ENCODE peak calls at places on chromosomes 11 and 22, in five cellular contexts. One of them, this sample, is unnamed.

GRCh38 chr11:62125881-62126280 is 2.1 kb downstream of the INCENP start:
- DNase-seq in pancreas: no peak
- DNase-seq in fibroblast of mammary gland: no peak
- DNase-seq in cardiac muscle cell: no peak
- DNase-seq in thoracic aorta: no peak
- DNase-seq in this sample: no peak

GRCh38 chr11:70861534-70861933 is 390.8 kb downstream of the SHANK2 start:
- DNase-seq in thoracic aorta: no peak
- DNase-seq in fibroblast of mammary gland: no peak
- DNase-seq in pancreas: no peak
- DNase-seq in cardiac muscle cell: no peak
- DNase-seq in this sample: no peak

GRCh38 chr22:44702479-44703219 is 645 bp downstream of the PRR5 start:
- DNase-seq in cardiac muscle cell: peak; percentile 45
- DNase-seq in pancreas: peak; percentile 77
- DNase-seq in fibroblast of mammary gland: no peak
- DNase-seq in thoracic aorta: no peak
- DNase-seq in this sample: peak; percentile 41

GRCh38 chr22:23098718-23099524 is 28.6 kb downstream of the GNAZ start:
- DNase-seq in thoracic aorta: no peak
- DNase-seq in fibroblast of mammary gland: no peak
- DNase-seq in pancreas: peak; percentile 64
- DNase-seq in cardiac muscle cell: no peak
- DNase-seq in this sample: no peak

GRCh38 chr11:108388576-108388975 is 78.8 kb downstream of the C11orf65 start:
- DNase-seq in pancreas: no peak
- DNase-seq in cardiac muscle cell: no peak
- DNase-seq in thoracic aorta: no peak
- DNase-seq in fibroblast of mammary gland: no peak
- DNase-seq in this sample: no peak

GRCh38 chr22:36724836-36725235 is 21.3 kb upstream of the CACNG2 start:
- DNase-seq in thoracic aorta: no peak
- DNase-seq in cardiac muscle cell: no peak
- DNase-seq in fibroblast of mammary gland: no peak
- DNase-seq in pancreas: no peak
- DNase-seq in this sample: no peak

GRCh38 chr22:45884201-45885067 is 92.5 kb downstream of the WNT7B start:
- DNase-seq in pancreas: peak; percentile 54
- DNase-seq in cardiac muscle cell: peak; percentile 16
- DNase-seq in fibroblast of mammary gland: no peak
- DNase-seq in thoracic aorta: no peak
- DNase-seq in this sample: no peak

GRCh38 chr11:77602385-77603105 is 12.8 kb downstream of the AQP11 start:
- DNase-seq in cardiac muscle cell: peak; percentile 87
- DNase-seq in pancreas: no peak
- DNase-seq in fibroblast of mammary gland: peak; percentile 87
- DNase-seq in thoracic aorta: no peak
- DNase-seq in this sample: peak; percentile 91

GRCh38 chr22:30206964-30207363 is 39.6 kb downstream of the LIF start:
- DNase-seq in thoracic aorta: no peak
- DNase-seq in cardiac muscle cell: peak; percentile 94
- DNase-seq in fibroblast of mammary gland: peak; percentile 96
- DNase-seq in pancreas: no peak
- DNase-seq in this sample: peak; percentile 92

GRCh38 chr11:108698844-108699642 is 34.2 kb downstream of the DDX10 start:
- DNase-seq in fibroblast of mammary gland: peak; percentile 51
- DNase-seq in pancreas: no peak
- DNase-seq in cardiac muscle cell: no peak
- DNase-seq in thoracic aorta: no peak
- DNase-seq in this sample: peak; percentile 86

GRCh38 chr11:132777067-132777975 is 755.0 kb downstream of the OPCML start:
- DNase-seq in thoracic aorta: no peak
- DNase-seq in pancreas: no peak
- DNase-seq in fibroblast of mammary gland: no peak
- DNase-seq in cardiac muscle cell: no peak
- DNase-seq in this sample: no peak

GRCh38 chr22:35631597-35631996 is 14.5 kb upstream of the MB start:
- DNase-seq in pancreas: peak; percentile 70
- DNase-seq in cardiac muscle cell: peak; percentile 48
- DNase-seq in fibroblast of mammary gland: peak; percentile 46
- DNase-seq in thoracic aorta: no peak
- DNase-seq in this sample: peak; percentile 69

GRCh38 chr22:29731058-29731850 is 11.5 kb downstream of the CABP7 start:
- DNase-seq in fibroblast of mammary gland: no peak
- DNase-seq in pancreas: no peak
- DNase-seq in thoracic aorta: no peak
- DNase-seq in cardiac muscle cell: no peak
- DNase-seq in this sample: no peak

GRCh38 chr11:57647960-57648776 is 1.5 kb downstream of the YPEL4 start:
- DNase-seq in fibroblast of mammary gland: no peak
- DNase-seq in cardiac muscle cell: peak; percentile 31
- DNase-seq in thoracic aorta: no peak
- DNase-seq in pancreas: no peak
- DNase-seq in this sample: no peak
- H3K4me3 ChIP-seq in fibroblast of mammary gland: peak overlapping the region; percentile 52
- H3K4me3 ChIP-seq in cardiac muscle cell: peak overlapping the region; percentile 3
- H3K4me3 ChIP-seq in thoracic aorta: peak overlapping the region; percentile 58
- H3K4me3 ChIP-seq in pancreas: no peak overlapping the region
- H3K4me3 ChIP-seq in this sample: peak overlapping the region; percentile 49

GRCh38 chr11:75508051-75508561 is 17.6 kb downstream of the GDPD5 start:
- DNase-seq in pancreas: no peak
- DNase-seq in thoracic aorta: no peak
- DNase-seq in fibroblast of mammary gland: no peak
- DNase-seq in cardiac muscle cell: no peak
- DNase-seq in this sample: no peak

GRCh38 chr11:75510011-75510595 is 15.6 kb downstream of the GDPD5 start:
- DNase-seq in pancreas: no peak
- DNase-seq in cardiac muscle cell: no peak
- DNase-seq in thoracic aorta: no peak
- DNase-seq in fibroblast of mammary gland: no peak
- DNase-seq in this sample: no peak

GRCh38 chr11:75507571-75507970 is 18.2 kb downstream of the GDPD5 start:
- DNase-seq in pancreas: no peak
- DNase-seq in cardiac muscle cell: no peak
- DNase-seq in thoracic aorta: no peak
- DNase-seq in fibroblast of mammary gland: no peak
- DNase-seq in this sample: no peak

GRCh38 chr11:75510626-75511025 is 15.1 kb downstream of the GDPD5 start:
- DNase-seq in pancreas: no peak
- DNase-seq in cardiac muscle cell: no peak
- DNase-seq in fibroblast of mammary gland: no peak
- DNase-seq in thoracic aorta: no peak
- DNase-seq in this sample: no peak

GRCh38 chr11:75509201-75509600 is 16.5 kb downstream of the GDPD5 start:
- DNase-seq in pancreas: no peak
- DNase-seq in cardiac muscle cell: no peak
- DNase-seq in thoracic aorta: no peak
- DNase-seq in fibroblast of mammary gland: no peak
- DNase-seq in this sample: no peak
- TF ChIP-seq CTCF in pancreas: no peak
- TF ChIP-seq CTCF in cardiac muscle cell: no peak
- TF ChIP-seq CTCF in thoracic aorta: no peak
- TF ChIP-seq CTCF in fibroblast of mammary gland: no peak
- TF ChIP-seq CTCF in this sample: no peak

GRCh38 chr11:122979103-122979814 is 2.4 kb downstream of the BSX start:
- DNase-seq in pancreas: no peak
- DNase-seq in thoracic aorta: no peak
- DNase-seq in fibroblast of mammary gland: no peak
- DNase-seq in cardiac muscle cell: no peak
- DNase-seq in this sample: no peak

GRCh38 chr11:122976734-122977454 is 4.7 kb downstream of the BSX start:
- DNase-seq in pancreas: no peak
- DNase-seq in cardiac muscle cell: no peak
- DNase-seq in fibroblast of mammary gland: no peak
- DNase-seq in thoracic aorta: no peak
- DNase-seq in this sample: no peak

GRCh38 chr11:122977455-122978302 is 4.0 kb downstream of the BSX start:
- DNase-seq in pancreas: no peak
- DNase-seq in fibroblast of mammary gland: no peak
- DNase-seq in cardiac muscle cell: no peak
- DNase-seq in thoracic aorta: no peak
- DNase-seq in this sample: no peak

GRCh38 chr11:122978303-122978620 is 3.4 kb downstream of the BSX start:
- DNase-seq in thoracic aorta: no peak
- DNase-seq in pancreas: no peak
- DNase-seq in fibroblast of mammary gland: no peak
- DNase-seq in cardiac muscle cell: no peak
- DNase-seq in this sample: no peak

GRCh38 chr11:122976396-122976733 is 5.3 kb downstream of the BSX start:
- DNase-seq in cardiac muscle cell: no peak
- DNase-seq in pancreas: no peak
- DNase-seq in fibroblast of mammary gland: no peak
- DNase-seq in thoracic aorta: no peak
- DNase-seq in this sample: no peak
- H3K4me3 ChIP-seq in cardiac muscle cell: no peak overlapping the region
- H3K4me3 ChIP-seq in pancreas: no peak overlapping the region
- H3K4me3 ChIP-seq in fibroblast of mammary gland: no peak overlapping the region
- H3K4me3 ChIP-seq in thoracic aorta: no peak overlapping the region
- H3K4me3 ChIP-seq in this sample: no peak overlapping the region

GRCh38 chr22:42612336-42612735 is 2.3 kb downstream of the POLDIP3 start:
- DNase-seq in cardiac muscle cell: no peak
- DNase-seq in thoracic aorta: no peak
- DNase-seq in pancreas: no peak
- DNase-seq in fibroblast of mammary gland: no peak
- DNase-seq in this sample: no peak

GRCh38 chr22:42613869-42614268 is 814 bp downstream of the POLDIP3 start:
- DNase-seq in cardiac muscle cell: peak; percentile 28
- DNase-seq in fibroblast of mammary gland: peak; percentile 41
- DNase-seq in pancreas: no peak
- DNase-seq in thoracic aorta: no peak
- DNase-seq in this sample: peak; percentile 53

GRCh38 chr22:42617155-42617983 is 2.7 kb upstream of the POLDIP3 start:
- DNase-seq in thoracic aorta: no peak
- DNase-seq in cardiac muscle cell: no peak
- DNase-seq in fibroblast of mammary gland: no peak
- DNase-seq in pancreas: no peak
- DNase-seq in this sample: no peak

GRCh38 chr22:42615092-42615859 is 593 bp upstream of the POLDIP3 start:
- DNase-seq in fibroblast of mammary gland: peak; percentile 99
- DNase-seq in pancreas: peak; percentile 73
- DNase-seq in cardiac muscle cell: peak; percentile 99
- DNase-seq in thoracic aorta: peak; percentile 73
- DNase-seq in this sample: peak; percentile 95

GRCh38 chr22:42614312-42615091 is at the start of gene POLDIP3:
- DNase-seq in cardiac muscle cell: peak; percentile 99
- DNase-seq in pancreas: peak; percentile 99
- DNase-seq in fibroblast of mammary gland: peak; percentile 98
- DNase-seq in thoracic aorta: peak; percentile 94
- DNase-seq in this sample: peak; percentile 99
- TF ChIP-seq CTCF in cardiac muscle cell: peak; percentile 24
- TF ChIP-seq CTCF in pancreas: no peak
- TF ChIP-seq CTCF in fibroblast of mammary gland: no peak
- TF ChIP-seq CTCF in thoracic aorta: peak; percentile 26
- TF ChIP-seq CTCF in this sample: peak; percentile 26

GRCh38 chr22:27748355-27749168 is 53.0 kb downstream of the MN1 start:
- DNase-seq in thoracic aorta: no peak
- DNase-seq in pancreas: no peak
- DNase-seq in fibroblast of mammary gland: peak; percentile 62
- DNase-seq in cardiac muscle cell: peak; percentile 81
- DNase-seq in this sample: peak; percentile 81
- H3K4me3 ChIP-seq in thoracic aorta: peak overlapping the region; percentile 46
- H3K4me3 ChIP-seq in pancreas: no peak overlapping the region
- H3K4me3 ChIP-seq in fibroblast of mammary gland: no peak overlapping the region
- H3K4me3 ChIP-seq in cardiac muscle cell: no peak overlapping the region
- H3K4me3 ChIP-seq in this sample: no peak overlapping the region